ENCODE peak calls at places on chromosomes 13 and 19, in seven cellular contexts. M is thoracic aorta, W is left lung, X is Peyer's patch, N is neural progenitor cell, Y is psoas muscle, G is uterus. J is an unnamed sample. For H3K4me1 and H3K36me3, the result is how much of the 10 kb centered on the place peaks cover.

GRCh38 chr13:35378939-35379338 is 97.5 kb downstream of the MAB21L1 start:
- DNase-seq in M (no peak), W (no peak), X (no peak), N (no peak), Y (no peak), G (no peak), J (no peak)

GRCh38 chr19:2041436-2041685 is 9.7 kb downstream of the MKNK2 start:
- DNase-seq in M (no peak), W (no peak), X (no peak), N (no peak), Y (no peak), G (no peak), J (no peak)

GRCh38 chr19:57769345-57770131 is at the start of gene ZNF586:
- DNase-seq in M (peak), W (peak), X (peak), N (peak), Y (peak), G (peak), J (peak)

GRCh38 chr13:98406971-98407370 is 169.9 kb downstream of the STK24 start:
- DNase-seq in M (no peak), W (no peak), X (no peak), N (no peak), Y (no peak), G (no peak), J (no peak)

GRCh38 chr19:4324228-4324627 is 14.4 kb downstream of the STAP2 start:
- DNase-seq in M (no peak), W (peak), X (no peak), N (no peak), Y (no peak), G (no peak), J (no peak)

GRCh38 chr19:28960586-28960985 is 252.4 kb downstream of the UQCRFS1 start:
- DNase-seq in M (no peak), W (no peak), X (no peak), N (no peak), Y (no peak), G (no peak), J (no peak)

GRCh38 chr13:78689011-78689410 is 30.1 kb upstream of the OBI1 start:
- DNase-seq in M (no peak), W (no peak), X (no peak), N (peak), Y (no peak), G (no peak), J (no peak)

GRCh38 chr13:93862259-93862658 is 617.2 kb downstream of the DCT start:
- DNase-seq in M (no peak), W (no peak), X (no peak), N (no peak), Y (no peak), G (no peak), J (no peak)

GRCh38 chr19:50377517-50377916 is 1.3 kb downstream of the NR1H2 start:
- DNase-seq in M (no peak), W (no peak), X (no peak), N (no peak), Y (no peak), G (no peak), J (no peak)

GRCh38 chr19:29290853-29291252 is 77.9 kb upstream of the UQCRFS1 start:
- DNase-seq in M (no peak), W (no peak), X (no peak), N (peak), Y (no peak), G (no peak), J (no peak)

GRCh38 chr19:919157-920050 is 2.3 kb downstream of the KISS1R start:
- DNase-seq in M (no peak), W (no peak), X (peak), N (peak), Y (no peak), G (no peak), J (no peak)

GRCh38 chr19:38162632-38163031 is 61.4 kb downstream of the DPF1 start:
- DNase-seq in M (no peak), W (no peak), X (no peak), N (no peak), Y (no peak), G (no peak), J (no peak)

GRCh38 chr13:20492641-20493040 is 33.0 kb downstream of the CRYL1 start:
- DNase-seq in M (no peak), W (no peak), X (no peak), N (peak), Y (no peak), G (no peak), J (no peak)

GRCh38 chr19:33219261-33219812 is 6.3 kb downstream of the SLC7A10 start:
- DNase-seq in M (no peak), W (peak), X (no peak), N (peak), Y (no peak), G (no peak), J (no peak)

GRCh38 chr19:7550987-7551761 is 15.7 kb downstream of the PNPLA6 start:
- DNase-seq in M (no peak), W (peak), X (peak), N (peak), Y (peak), G (peak), J (no peak)

GRCh38 chr13:29496241-29496712 is 99.2 kb downstream of the SLC7A1 start:
- DNase-seq in M (no peak), W (no peak), X (peak), N (no peak), Y (no peak), G (peak), J (no peak)

GRCh38 chr19:4737955-4738580 is 14.4 kb upstream of the DPP9 start:
- DNase-seq in M (no peak), W (no peak), X (no peak), N (peak), Y (no peak), G (no peak), J (no peak)

GRCh38 chr19:34639491-34640085 is 37.4 kb downstream of the SCGB2B2 start:
- DNase-seq in M (no peak), W (no peak), X (peak), N (peak), Y (no peak), G (no peak), J (no peak)

GRCh38 chr19:7230826-7231225 is 63.4 kb downstream of the INSR start:
- DNase-seq in M (no peak), W (no peak), X (no peak), N (no peak), Y (peak), G (peak), J (no peak)

GRCh38 chr19:39558623-39559117 is 18.7 kb upstream of the EID2 start:
- DNase-seq in M (no peak), W (no peak), X (no peak), N (no peak), Y (no peak), G (no peak), J (no peak)

GRCh38 chr13:33560722-33561121 is 257.2 kb upstream of the RFC3 start:
- DNase-seq in M (no peak), W (no peak), X (no peak), N (no peak), Y (no peak), G (no peak), J (no peak)

GRCh38 chr13:103883152-103883551 is 816.9 kb upstream of the SLC10A2 start:
- DNase-seq in M (peak), W (peak), X (peak), N (peak), Y (peak), G (peak), J (no peak)

GRCh38 chr13:60969659-60970058 is 446.0 kb downstream of the PCDH20 start:
- DNase-seq in M (no peak), W (no peak), X (no peak), N (no peak), Y (no peak), G (no peak), J (no peak)
- H3K4me1 ChIP-seq in M (under half), W (under half), X (under half), N (under half), Y (under half), G (under half), J (under half)

GRCh38 chr19:17306285-17306714 is 628 bp downstream of the MRPL34 start:
- DNase-seq in M (no peak), W (no peak), X (no peak), N (peak), Y (no peak), G (no peak), J (no peak)
- H3K27ac ChIP-seq in M (peak), W (peak), X (peak), N (no peak), Y (peak), G (peak), J (peak)

DNA sequence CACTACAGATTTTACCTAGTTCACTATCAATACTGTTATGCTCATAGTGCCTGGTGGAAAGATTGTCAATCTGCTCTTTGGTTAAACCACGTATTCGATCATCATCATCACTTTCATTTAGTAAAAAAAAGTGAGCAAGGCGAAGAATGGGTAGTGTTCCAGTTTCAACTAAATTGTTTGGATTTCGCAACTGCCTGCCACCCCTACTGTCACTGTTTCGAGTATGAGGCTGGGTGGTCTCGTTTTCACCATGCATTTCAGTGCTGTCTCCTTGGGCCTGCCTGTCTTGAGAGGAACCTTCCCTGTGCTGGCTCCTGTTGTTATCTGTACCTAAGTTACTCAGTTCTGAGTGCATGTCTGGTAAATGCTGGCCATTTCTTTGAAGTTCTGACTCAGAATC is 8.1 kb downstream of the RNF6 start:
- DNase-seq in M (no peak), W (no peak), X (no peak), N (no peak), Y (no peak), G (no peak), J (no peak)
- H3K36me3 ChIP-seq in M (under half), W (under half), X (under half), N (under half), Y (half or more), G (under half), J (under half)

DNA sequence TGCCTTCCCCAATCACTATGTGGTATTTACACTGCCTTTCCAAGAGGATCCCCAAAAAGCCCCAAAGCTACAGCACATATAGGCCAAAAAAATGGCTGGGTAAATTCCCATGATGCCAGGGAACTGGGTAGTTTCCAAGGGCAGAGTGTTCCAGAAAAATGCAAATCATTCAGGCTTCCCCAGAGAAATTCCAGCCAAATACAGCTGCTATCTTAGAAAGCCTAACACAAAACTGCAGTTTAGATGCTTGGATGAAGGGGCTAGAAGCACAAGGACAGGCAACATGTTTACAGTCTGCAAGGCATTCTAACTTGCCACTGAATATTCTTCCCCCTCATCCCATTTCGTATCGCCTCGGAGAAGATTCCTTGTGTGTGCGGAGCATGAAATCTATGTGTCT is 6.2 kb downstream of the FOXO1 start:
- DNase-seq in M (no peak), W (no peak), X (no peak), N (no peak), Y (no peak), G (no peak), J (no peak)
- H3K4me1 ChIP-seq in M (under half), W (under half), X (under half), N (under half), Y (half or more), G (under half), J (under half)

DNA sequence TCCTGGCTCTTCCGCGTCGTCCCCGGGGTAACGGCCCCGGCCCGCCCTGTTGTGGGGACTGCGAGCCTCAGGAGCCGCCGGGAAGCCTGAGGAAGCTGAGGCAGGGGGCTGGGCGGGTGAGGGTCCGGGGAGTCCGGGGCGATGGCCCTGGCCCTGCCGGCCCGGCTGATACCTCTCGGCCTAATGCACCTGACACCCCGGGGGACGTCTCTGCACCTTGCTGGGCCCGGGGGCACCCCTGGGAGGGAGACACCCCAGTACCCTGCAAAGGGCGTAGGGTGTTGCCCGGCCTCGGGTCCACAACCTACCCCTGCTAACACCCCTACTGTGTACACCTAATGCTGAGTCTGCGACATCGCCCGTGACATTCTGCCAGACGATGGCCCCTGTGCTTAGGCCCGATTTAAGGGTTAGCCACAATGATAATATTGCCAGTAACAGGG is 410 bp downstream of the PIN1 start:
- DNase-seq in M (no peak), W (no peak), X (no peak), N (no peak), Y (no peak), G (no peak), J (no peak)
- H3K27ac ChIP-seq in M (peak), W (peak), X (peak), N (no peak), Y (peak), G (peak), J (peak)

GRCh38 chr13:25766576-25766975 is 285.2 kb downstream of the SHISA2 start:
- DNase-seq in M (no peak), W (no peak), X (no peak), N (no peak), Y (no peak), G (no peak), J (no peak)
- H3K36me3 ChIP-seq in M (under half), W (under half), X (under half), N (under half), Y (under half), G (under half), J (under half)

GRCh38 chr19:16588089-16588823 is 16.0 kb upstream of the SLC35E1 start:
- DNase-seq in M (no peak), W (peak), X (peak), N (no peak), Y (peak), G (peak), J (no peak)
- H3K4me1 ChIP-seq in M (under half), W (under half), X (under half), N (under half), Y (half or more), G (under half), J (under half)

DNA sequence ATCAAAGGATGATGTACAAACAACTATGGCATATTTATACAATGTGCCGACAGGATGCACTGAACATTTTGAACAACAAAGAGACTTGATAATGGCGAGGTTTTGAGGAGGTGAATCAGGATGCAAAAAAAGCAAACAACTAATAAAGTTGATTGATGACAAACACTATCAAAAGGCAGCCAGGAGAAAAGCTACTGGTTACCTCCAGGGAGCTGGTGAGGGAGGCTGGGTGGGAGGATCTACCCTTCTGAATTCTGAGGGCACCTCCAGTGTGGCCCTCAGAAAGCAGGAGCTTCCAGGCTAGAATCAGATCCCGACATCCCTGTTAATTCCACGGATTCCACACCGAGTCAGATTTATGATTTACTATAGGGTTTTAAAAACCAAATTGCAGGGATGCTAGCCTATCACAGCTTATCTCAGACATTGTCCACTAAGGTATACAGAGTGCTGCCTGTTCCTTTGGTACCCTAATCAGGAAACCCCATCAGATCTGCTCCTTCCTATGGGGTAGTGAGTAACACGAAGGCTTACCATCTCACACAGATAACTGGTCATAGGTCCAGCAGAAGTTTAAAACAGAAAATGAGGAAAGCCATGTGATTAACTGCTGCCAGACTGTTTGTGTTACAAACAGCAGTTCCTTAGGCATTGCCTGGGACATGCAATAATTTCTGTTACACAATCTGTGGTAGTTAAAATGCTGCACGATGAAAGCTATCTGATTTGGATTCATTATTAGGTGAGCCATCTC is 53.7 kb upstream of the ALOX5AP start:
- DNase-seq in M (no peak), W (no peak), X (no peak), N (no peak), Y (no peak), G (no peak), J (no peak)
- H3K27ac ChIP-seq in M (no peak), W (peak), X (no peak), N (no peak), Y (no peak), G (peak), J (peak)

J was measured in esophagus squamous epithelium.